ENCODE peak calls at places on chromosomes 11 and 22, in nine cellular contexts. One of them, this sample, is unnamed.

GRCh38 chr22:39257522-39258475 is 13.0 kb upstream of the PDGFB start:
- DNase-seq in colonic mucosa: no peak
- DNase-seq in activated T-cell treated with anti-CD3 and anti-CD28 coated beads for 24 hours: no peak
- DNase-seq in posterior vena cava: no peak
- DNase-seq in Kasumi-1: no peak
- DNase-seq in DMS153: no peak
- DNase-seq in glutamatergic neuron: no peak
- DNase-seq in endothelial cell: no peak
- DNase-seq in stimulated activated CD4-positive, alpha-beta T cell treated with anti-CD3 and anti-CD28 coated beads, Interleukin-2, amount 100 ng/mL, for 48 hours: no peak
- DNase-seq in this sample: no peak

GRCh38 chr11:126636911-126637799 is 281.7 kb downstream of the ST3GAL4 start:
- DNase-seq in colonic mucosa: no peak
- DNase-seq in activated T-cell treated with anti-CD3 and anti-CD28 coated beads for 24 hours: no peak
- DNase-seq in posterior vena cava: no peak
- DNase-seq in Kasumi-1: no peak
- DNase-seq in DMS153: no peak
- DNase-seq in glutamatergic neuron: no peak
- DNase-seq in endothelial cell: no peak
- DNase-seq in stimulated activated CD4-positive, alpha-beta T cell treated with anti-CD3 and anti-CD28 coated beads, Interleukin-2, amount 100 ng/mL, for 48 hours: no peak
- DNase-seq in this sample: no peak

GRCh38 chr11:120613264-120614226 is 102.0 kb downstream of the GRIK4 start:
- DNase-seq in colonic mucosa: no peak
- DNase-seq in activated T-cell treated with anti-CD3 and anti-CD28 coated beads for 24 hours: no peak
- DNase-seq in posterior vena cava: no peak
- DNase-seq in Kasumi-1: no peak
- DNase-seq in DMS153: no peak
- DNase-seq in glutamatergic neuron: no peak
- DNase-seq in endothelial cell: no peak
- DNase-seq in stimulated activated CD4-positive, alpha-beta T cell treated with anti-CD3 and anti-CD28 coated beads, Interleukin-2, amount 100 ng/mL, for 48 hours: no peak
- DNase-seq in this sample: peak; percentile 8

GRCh38 chr11:72048718-72049460 is 31.5 kb downstream of the NUMA1 start:
- DNase-seq in colonic mucosa: no peak
- DNase-seq in activated T-cell treated with anti-CD3 and anti-CD28 coated beads for 24 hours: no peak
- DNase-seq in posterior vena cava: no peak
- DNase-seq in Kasumi-1: no peak
- DNase-seq in DMS153: no peak
- DNase-seq in glutamatergic neuron: no peak
- DNase-seq in endothelial cell: no peak
- DNase-seq in stimulated activated CD4-positive, alpha-beta T cell treated with anti-CD3 and anti-CD28 coated beads, Interleukin-2, amount 100 ng/mL, for 48 hours: no peak
- DNase-seq in this sample: no peak

GRCh38 chr22:22908495-22908861 is 20.9 kb downstream of the IGLL5 start:
- DNase-seq in colonic mucosa: no peak
- DNase-seq in activated T-cell treated with anti-CD3 and anti-CD28 coated beads for 24 hours: no peak
- DNase-seq in posterior vena cava: peak; percentile 1
- DNase-seq in Kasumi-1: no peak
- DNase-seq in DMS153: no peak
- DNase-seq in glutamatergic neuron: no peak
- DNase-seq in endothelial cell: no peak
- DNase-seq in stimulated activated CD4-positive, alpha-beta T cell treated with anti-CD3 and anti-CD28 coated beads, Interleukin-2, amount 100 ng/mL, for 48 hours: no peak
- DNase-seq in this sample: no peak

GRCh38 chr22:21587803-21588611 is 20.5 kb downstream of the UBE2L3 start:
- DNase-seq in colonic mucosa: no peak
- DNase-seq in activated T-cell treated with anti-CD3 and anti-CD28 coated beads for 24 hours: peak; percentile 44
- DNase-seq in posterior vena cava: no peak
- DNase-seq in Kasumi-1: no peak
- DNase-seq in DMS153: no peak
- DNase-seq in glutamatergic neuron: no peak
- DNase-seq in endothelial cell: no peak
- DNase-seq in stimulated activated CD4-positive, alpha-beta T cell treated with anti-CD3 and anti-CD28 coated beads, Interleukin-2, amount 100 ng/mL, for 48 hours: peak; percentile 36
- DNase-seq in this sample: peak; percentile 67

GRCh38 chr22:42536166-42536565 is 16.6 kb upstream of the RRP7A start:
- DNase-seq in colonic mucosa: no peak
- DNase-seq in activated T-cell treated with anti-CD3 and anti-CD28 coated beads for 24 hours: no peak
- DNase-seq in posterior vena cava: no peak
- DNase-seq in Kasumi-1: no peak
- DNase-seq in DMS153: no peak
- DNase-seq in glutamatergic neuron: no peak
- DNase-seq in endothelial cell: no peak
- DNase-seq in stimulated activated CD4-positive, alpha-beta T cell treated with anti-CD3 and anti-CD28 coated beads, Interleukin-2, amount 100 ng/mL, for 48 hours: no peak
- DNase-seq in this sample: no peak

GRCh38 chr11:85705805-85706204 is 19.8 kb upstream of the CCDC89 start:
- DNase-seq in colonic mucosa: no peak
- DNase-seq in activated T-cell treated with anti-CD3 and anti-CD28 coated beads for 24 hours: no peak
- DNase-seq in posterior vena cava: no peak
- DNase-seq in Kasumi-1: no peak
- DNase-seq in DMS153: no peak
- DNase-seq in glutamatergic neuron: no peak
- DNase-seq in endothelial cell: no peak
- DNase-seq in stimulated activated CD4-positive, alpha-beta T cell treated with anti-CD3 and anti-CD28 coated beads, Interleukin-2, amount 100 ng/mL, for 48 hours: no peak
- DNase-seq in this sample: no peak

GRCh38 chr11:87778341-87778740 is 396.9 kb downstream of the RAB38 start:
- DNase-seq in colonic mucosa: no peak
- DNase-seq in activated T-cell treated with anti-CD3 and anti-CD28 coated beads for 24 hours: no peak
- DNase-seq in posterior vena cava: no peak
- DNase-seq in Kasumi-1: no peak
- DNase-seq in DMS153: no peak
- DNase-seq in glutamatergic neuron: no peak
- DNase-seq in endothelial cell: no peak
- DNase-seq in stimulated activated CD4-positive, alpha-beta T cell treated with anti-CD3 and anti-CD28 coated beads, Interleukin-2, amount 100 ng/mL, for 48 hours: no peak
- DNase-seq in this sample: no peak

GRCh38 chr22:20431520-20432237 is 5.9 kb downstream of the SCARF2 start:
- DNase-seq in colonic mucosa: no peak
- DNase-seq in activated T-cell treated with anti-CD3 and anti-CD28 coated beads for 24 hours: no peak
- DNase-seq in posterior vena cava: peak; percentile 72
- DNase-seq in Kasumi-1: no peak
- DNase-seq in DMS153: no peak
- DNase-seq in glutamatergic neuron: peak; percentile 43
- DNase-seq in endothelial cell: no peak
- DNase-seq in stimulated activated CD4-positive, alpha-beta T cell treated with anti-CD3 and anti-CD28 coated beads, Interleukin-2, amount 100 ng/mL, for 48 hours: no peak
- DNase-seq in this sample: no peak

GRCh38 chr11:116731097-116731761 is 41.6 kb downstream of the BUD13 start:
- DNase-seq in colonic mucosa: no peak
- DNase-seq in activated T-cell treated with anti-CD3 and anti-CD28 coated beads for 24 hours: no peak
- DNase-seq in posterior vena cava: peak; percentile 74
- DNase-seq in Kasumi-1: no peak
- DNase-seq in DMS153: peak; percentile 27
- DNase-seq in glutamatergic neuron: peak; percentile 73
- DNase-seq in endothelial cell: peak; percentile 18
- DNase-seq in stimulated activated CD4-positive, alpha-beta T cell treated with anti-CD3 and anti-CD28 coated beads, Interleukin-2, amount 100 ng/mL, for 48 hours: no peak
- DNase-seq in this sample: no peak

GRCh38 chr11:113322158-113322557 is 7.8 kb downstream of the TTC12 start:
- DNase-seq in colonic mucosa: no peak
- DNase-seq in activated T-cell treated with anti-CD3 and anti-CD28 coated beads for 24 hours: no peak
- DNase-seq in posterior vena cava: no peak
- DNase-seq in Kasumi-1: no peak
- DNase-seq in DMS153: no peak
- DNase-seq in glutamatergic neuron: no peak
- DNase-seq in endothelial cell: no peak
- DNase-seq in stimulated activated CD4-positive, alpha-beta T cell treated with anti-CD3 and anti-CD28 coated beads, Interleukin-2, amount 100 ng/mL, for 48 hours: no peak
- DNase-seq in this sample: no peak

GRCh38 chr11:119368121-119369034 is 13.1 kb downstream of the USP2 start:
- DNase-seq in colonic mucosa: peak; percentile 89
- DNase-seq in activated T-cell treated with anti-CD3 and anti-CD28 coated beads for 24 hours: no peak
- DNase-seq in posterior vena cava: peak; percentile 79
- DNase-seq in Kasumi-1: no peak
- DNase-seq in DMS153: no peak
- DNase-seq in glutamatergic neuron: no peak
- DNase-seq in endothelial cell: no peak
- DNase-seq in stimulated activated CD4-positive, alpha-beta T cell treated with anti-CD3 and anti-CD28 coated beads, Interleukin-2, amount 100 ng/mL, for 48 hours: no peak
- DNase-seq in this sample: no peak

GRCh38 chr11:115501895-115502589 is 2.2 kb downstream of the CADM1 start:
- DNase-seq in colonic mucosa: no peak
- DNase-seq in activated T-cell treated with anti-CD3 and anti-CD28 coated beads for 24 hours: no peak
- DNase-seq in posterior vena cava: no peak
- DNase-seq in Kasumi-1: no peak
- DNase-seq in DMS153: peak; percentile 55
- DNase-seq in glutamatergic neuron: no peak
- DNase-seq in endothelial cell: peak; percentile 10
- DNase-seq in stimulated activated CD4-positive, alpha-beta T cell treated with anti-CD3 and anti-CD28 coated beads, Interleukin-2, amount 100 ng/mL, for 48 hours: no peak
- DNase-seq in this sample: no peak

GRCh38 chr11:31796523-31797226 is 14.4 kb downstream of the PAX6 start:
- DNase-seq in colonic mucosa: no peak
- DNase-seq in activated T-cell treated with anti-CD3 and anti-CD28 coated beads for 24 hours: no peak
- DNase-seq in posterior vena cava: no peak
- DNase-seq in Kasumi-1: no peak
- DNase-seq in DMS153: no peak
- DNase-seq in glutamatergic neuron: no peak
- DNase-seq in endothelial cell: no peak
- DNase-seq in stimulated activated CD4-positive, alpha-beta T cell treated with anti-CD3 and anti-CD28 coated beads, Interleukin-2, amount 100 ng/mL, for 48 hours: no peak
- DNase-seq in this sample: no peak

GRCh38 chr22:23606204-23607131 is 25.7 kb downstream of the DRICH1 start:
- DNase-seq in colonic mucosa: no peak
- DNase-seq in activated T-cell treated with anti-CD3 and anti-CD28 coated beads for 24 hours: no peak
- DNase-seq in posterior vena cava: no peak
- DNase-seq in Kasumi-1: no peak
- DNase-seq in DMS153: no peak
- DNase-seq in glutamatergic neuron: no peak
- DNase-seq in endothelial cell: no peak
- DNase-seq in stimulated activated CD4-positive, alpha-beta T cell treated with anti-CD3 and anti-CD28 coated beads, Interleukin-2, amount 100 ng/mL, for 48 hours: no peak
- DNase-seq in this sample: no peak

GRCh38 chr11:57203359-57203758 is 21.6 kb downstream of the LRRC55 start:
- DNase-seq in colonic mucosa: peak; percentile 36
- DNase-seq in activated T-cell treated with anti-CD3 and anti-CD28 coated beads for 24 hours: no peak
- DNase-seq in posterior vena cava: peak; percentile 82
- DNase-seq in Kasumi-1: no peak
- DNase-seq in DMS153: no peak
- DNase-seq in glutamatergic neuron: no peak
- DNase-seq in endothelial cell: no peak
- DNase-seq in stimulated activated CD4-positive, alpha-beta T cell treated with anti-CD3 and anti-CD28 coated beads, Interleukin-2, amount 100 ng/mL, for 48 hours: no peak
- DNase-seq in this sample: no peak